ENCODE peak calls at places on chromosomes 6 and 20, in ten cellular contexts. S is epithelial cell of prostate; Z is AG08395; U is SK-N-SH; G is keratinocyte; O is NCI-H2081; K is activated naive CD4-positive, alpha-beta T cell treated with anti-CD3 and anti-CD28 coated beads, Interleukin-2, amount 10 ng/mL, durations not matched to agents 7 days and 5 days; X is activated CD4-positive, alpha-beta T cell treated with anti-CD3 and anti-CD28 coated beads, Interleukin-2, amount 10 ng/mL, durations not matched to agents 7 days and 5 days; A is tibial nerve; W is AML-193. P is an unnamed sample.

GRCh38 chr6:83808005-83808404 is 45.2 kb upstream of the RIPPLY2 start:
- DNase-seq in Z (no peak), A (no peak), S (no peak), G (no peak), K (no peak), W (no peak), O (no peak), X (no peak), U (no peak), P (no peak)

GRCh38 chr6:13328076-13328874 is at the start of gene TBC1D7:
- DNase-seq in W (peak; percentile 91), K (peak; percentile 95), G (peak; percentile 49), X (peak; percentile 93), U (peak; percentile 94), Z (peak; percentile 97), A (peak; percentile 83), O (peak; percentile 94), S (peak; percentile 43), P (peak; percentile 99)

GRCh38 chr6:130838250-130838649 is 11.0 kb downstream of the SMLR1 start:
- DNase-seq in X (no peak), W (no peak), A (no peak), S (no peak), G (no peak), Z (no peak), U (no peak), K (no peak), O (no peak), P (no peak)

GRCh38 chr6:38182426-38182825 is 362.9 kb downstream of the ZFAND3 start:
- DNase-seq in K (no peak), Z (no peak), W (no peak), U (no peak), O (no peak), G (no peak), X (no peak), A (no peak), S (no peak), P (peak; percentile 63)

GRCh38 chr20:16178671-16179070 is 394.6 kb downstream of the KIF16B start:
- DNase-seq in K (no peak), U (no peak), X (no peak), G (no peak), W (no peak), Z (no peak), S (no peak), O (no peak), A (no peak), P (no peak)

GRCh38 chr6:13865132-13865531 is 50.8 kb upstream of the MCUR1 start:
- DNase-seq in S (no peak), A (no peak), G (no peak), X (no peak), O (no peak), U (no peak), W (no peak), Z (no peak), K (no peak), P (no peak)

GRCh38 chr6:57177545-57178225 is 5.6 kb downstream of the BAG2 start:
- DNase-seq in U (no peak), G (no peak), X (no peak), Z (peak; percentile 37), S (no peak), W (no peak), A (peak; percentile 68), K (no peak), O (no peak), P (peak; percentile 64)

GRCh38 chr20:10919549-10920140 is 245.8 kb upstream of the JAG1 start:
- DNase-seq in W (no peak), K (no peak), O (no peak), G (no peak), U (no peak), X (no peak), S (no peak), A (no peak), Z (peak; percentile 57), P (peak; percentile 87)

GRCh38 chr6:169070506-169071176 is 183.0 kb downstream of the THBS2 start:
- DNase-seq in U (no peak), X (no peak), G (peak; percentile 80), O (no peak), Z (peak; percentile 96), K (no peak), S (peak; percentile 90), A (peak; percentile 71), W (no peak), P (peak; percentile 95)

GRCh38 chr20:4835244-4836177 is 113.8 kb downstream of the PRND start:
- DNase-seq in G (no peak), U (no peak), S (no peak), A (peak; percentile 63), Z (peak; percentile 43), K (no peak), X (no peak), O (no peak), W (no peak), P (peak; percentile 27)

GRCh38 chr6:116996842-116997241 is 119.8 kb downstream of the RFX6 start:
- DNase-seq in G (no peak), S (no peak), U (no peak), X (no peak), K (no peak), W (no peak), Z (no peak), A (no peak), O (no peak), P (no peak)

P was measured in lower leg skin.